ENCODE peak calls at places on chromosomes 1 and 21, in eight cellular contexts. V is COR-L47, J is nucleus accumbens, A is substantia nigra, C is small intestine, X is AG04449, R is SHP77, N is NCI-H446 treated with DMSO at 0.1 percent for 48 hours. O is an unnamed sample.

GRCh38 chr21:38042246-38042645 is 126.0 kb upstream of the KCNJ6 start:
- DNase-seq in R (no peak), N (no peak), A (no peak), J (no peak), V (no peak), X (no peak), C (no peak), O (no peak)

GRCh38 chr21:15289246-15289645 is 224.4 kb upstream of the NRIP1 start:
- DNase-seq in N (no peak), A (no peak), X (no peak), C (no peak), V (no peak), J (no peak), R (no peak), O (no peak)

GRCh38 chr1:174786760-174787159 is 213.0 kb upstream of the CACYBP start:
- DNase-seq in X (no peak), C (no peak), R (no peak), J (no peak), A (no peak), N (no peak), V (no peak), O (no peak)

GRCh38 chr1:186605762-186606350 is 74.4 kb downstream of the PTGS2 start:
- DNase-seq in N (peak; percentile 41), A (no peak), X (no peak), R (peak; percentile 38), V (peak; percentile 51), J (no peak), C (peak; percentile 40), O (peak; percentile 43)

GRCh38 chr1:236156512-236157208 is 14.3 kb downstream of the GPR137B start:
- DNase-seq in N (no peak), A (no peak), R (no peak), J (no peak), X (no peak), C (peak; percentile 53), V (no peak), O (no peak)

GRCh38 chr1:43284065-43284464 is 1.3 kb downstream of the C1orf210 start:
- DNase-seq in N (no peak), R (no peak), C (no peak), A (no peak), J (no peak), X (no peak), V (no peak), O (no peak)

GRCh38 chr1:2377751-2378440 is 13.5 kb downstream of the MORN1 start:
- DNase-seq in V (no peak), J (no peak), R (no peak), A (no peak), X (no peak), N (no peak), C (no peak), O (no peak)

GRCh38 chr1:94236630-94237290 is 624 bp downstream of the ARHGAP29 start:
- DNase-seq in A (no peak), R (peak; percentile 25), N (no peak), X (no peak), V (no peak), C (peak; percentile 43), J (no peak), O (peak; percentile 34)

GRCh38 chr21:33815153-33815707 is 100.4 kb downstream of the ATP5PO start:
- DNase-seq in R (no peak), C (no peak), V (no peak), X (no peak), J (no peak), A (no peak), N (no peak), O (no peak)

GRCh38 chr1:19073311-19074186 is 117.1 kb upstream of the IFFO2 start:
- DNase-seq in N (no peak), J (peak; percentile 20), A (no peak), C (no peak), X (no peak), R (no peak), V (no peak), O (no peak)

GRCh38 chr1:212137854-212138253 is 102.3 kb downstream of the DTL start:
- DNase-seq in J (no peak), R (no peak), X (no peak), V (no peak), N (no peak), C (no peak), A (no peak), O (no peak)